ENCODE peak calls at places on chromosomes 13 and 19, in five cellular contexts. L is K562, F is H1, P is SK-N-SH, Y is GM12892. Q is an unnamed sample.

GRCh38 chr19:572891-573825 is 762 bp downstream of the BSG start:
- DNase-seq in L (no peak), F (no peak), P (peak; percentile 69), Y (no peak), Q (no peak)

GRCh38 chr19:2271516-2272103 is 10.4 kb downstream of the PEAK3 start:
- DNase-seq in L (no peak), F (no peak), P (no peak), Y (no peak), Q (no peak)

GRCh38 chr13:46211116-46211515 is 612 bp upstream of the LRRC63 start:
- DNase-seq in L (peak; percentile 15), F (no peak), P (peak; percentile 32), Y (no peak), Q (no peak)

GRCh38 chr19:32131037-32131436 is 214.4 kb upstream of the ZNF507 start:
- DNase-seq in L (no peak), F (no peak), P (no peak), Y (no peak), Q (no peak)

GRCh38 chr19:53808710-53809125 is 15.4 kb downstream of the NLRP12 start:
- DNase-seq in L (peak; percentile 1), F (no peak), P (peak; percentile 49), Y (no peak), Q (no peak)

GRCh38 chr13:114106991-114107685 is 25.3 kb downstream of the RASA3 start:
- DNase-seq in L (no peak), F (no peak), P (no peak), Y (no peak), Q (no peak)

GRCh38 chr13:79907527-79907926 is 426.6 kb downstream of the NDFIP2 start:
- DNase-seq in L (no peak), F (no peak), P (no peak), Y (no peak), Q (no peak)

GRCh38 chr13:83532809-83533208 is 349.5 kb downstream of the SLITRK1 start:
- DNase-seq in L (no peak), F (no peak), P (no peak), Y (no peak), Q (no peak)

GRCh38 chr13:102654786-102655185 is 40.1 kb downstream of the METTL21C start:
- DNase-seq in L (no peak), F (no peak), P (no peak), Y (no peak), Q (no peak)

GRCh38 chr19:41225238-41226052 is 6.4 kb downstream of the AXL start:
- DNase-seq in L (peak; percentile 86), F (peak; percentile 47), P (peak; percentile 55), Y (no peak), Q (no peak)

GRCh38 chr19:39351537-39352037 is 9.4 kb downstream of the SAMD4B start:
- DNase-seq in L (no peak), F (no peak), P (no peak), Y (peak; percentile 75), Q (peak; percentile 75)

GRCh38 chr13:51614350-51614786 is 30.1 kb downstream of the WDFY2 start:
- DNase-seq in L (no peak), F (no peak), P (peak; percentile 64), Y (peak; percentile 17), Q (no peak)

GRCh38 chr19:47309038-47309437 is 623 bp upstream of the C5AR1 start:
- DNase-seq in L (no peak), F (no peak), P (no peak), Y (no peak), Q (no peak)

GRCh38 chr19:10009714-10010224 is 535 bp downstream of the COL5A3 start:
- DNase-seq in L (no peak), F (no peak), P (no peak), Y (no peak), Q (no peak)

GRCh38 chr13:76937416-76937815 is 10.9 kb upstream of the ACOD1 start:
- DNase-seq in L (no peak), F (no peak), P (no peak), Y (no peak), Q (no peak)

GRCh38 chr13:32695602-32696250 is 109.5 kb downstream of the PDS5B start:
- DNase-seq in L (no peak), F (no peak), P (no peak), Y (no peak), Q (no peak)

GRCh38 chr13:74204606-74205312 is 70.6 kb upstream of the KLF12 start:
- DNase-seq in L (no peak), F (no peak), P (no peak), Y (no peak), Q (no peak)

GRCh38 chr19:47479701-47480503 is 4.1 kb downstream of the KPTN start:
- DNase-seq in L (peak; percentile 97), F (peak; percentile 51), P (no peak), Y (no peak), Q (no peak)

GRCh38 chr13:96229356-96229755 is 139.4 kb downstream of the HS6ST3 start:
- DNase-seq in L (peak; percentile 8), F (peak; percentile 17), P (peak; percentile 3), Y (no peak), Q (no peak)

GRCh38 chr13:76927955-76928354 is 20.4 kb upstream of the ACOD1 start:
- DNase-seq in L (no peak), F (no peak), P (no peak), Y (no peak), Q (no peak)

GRCh38 chr13:113048766-113049165 is 56.8 kb upstream of the F7 start:
- DNase-seq in L (no peak), F (no peak), P (no peak), Y (no peak), Q (no peak)

GRCh38 chr19:6803036-6803404 is 30.5 kb downstream of the VAV1 start:
- DNase-seq in L (no peak), F (no peak), P (no peak), Y (no peak), Q (no peak)

GRCh38 chr13:88051746-88052482 is 380.7 kb downstream of the SLITRK5 start:
- DNase-seq in L (no peak), F (no peak), P (no peak), Y (no peak), Q (no peak)

GRCh38 chr13:26988059-26988769 is 183.4 kb downstream of the USP12 start:
- DNase-seq in L (no peak), F (no peak), P (no peak), Y (no peak), Q (no peak)

GRCh38 chr19:35279985-35280821 is 2.1 kb upstream of the HAMP start:
- DNase-seq in L (no peak), F (no peak), P (no peak), Y (no peak), Q (no peak)

GRCh38 chr13:40565282-40566148 is 100.9 kb downstream of the FOXO1 start:
- DNase-seq in L (no peak), F (no peak), P (no peak), Y (no peak), Q (no peak)

GRCh38 chr13:48155850-48156249 is 60.9 kb upstream of the MED4 start:
- DNase-seq in L (no peak), F (no peak), P (no peak), Y (no peak), Q (no peak)

GRCh38 chr19:18362934-18363542 is 22.6 kb downstream of the PGPEP1 start:
- DNase-seq in L (no peak), F (no peak), P (no peak), Y (no peak), Q (no peak)
- TF ChIP-seq TAF1 in L (no peak), F (no peak), P (no peak), Y (no peak), Q (no peak)

GRCh38 chr19:29967623-29968022 is 25.6 kb downstream of the URI1 start:
- DNase-seq in L (no peak), F (no peak), P (no peak), Y (no peak), Q (no peak)

GRCh38 chr19:29965529-29965928 is 23.5 kb downstream of the URI1 start:
- DNase-seq in L (no peak), F (no peak), P (no peak), Y (no peak), Q (no peak)

GRCh38 chr19:29963576-29963975 is 21.5 kb downstream of the URI1 start:
- DNase-seq in L (no peak), F (no peak), P (no peak), Y (no peak), Q (no peak)

GRCh38 chr19:29964171-29964570 is 22.1 kb downstream of the URI1 start:
- DNase-seq in L (no peak), F (no peak), P (no peak), Y (no peak), Q (no peak)

DNA sequence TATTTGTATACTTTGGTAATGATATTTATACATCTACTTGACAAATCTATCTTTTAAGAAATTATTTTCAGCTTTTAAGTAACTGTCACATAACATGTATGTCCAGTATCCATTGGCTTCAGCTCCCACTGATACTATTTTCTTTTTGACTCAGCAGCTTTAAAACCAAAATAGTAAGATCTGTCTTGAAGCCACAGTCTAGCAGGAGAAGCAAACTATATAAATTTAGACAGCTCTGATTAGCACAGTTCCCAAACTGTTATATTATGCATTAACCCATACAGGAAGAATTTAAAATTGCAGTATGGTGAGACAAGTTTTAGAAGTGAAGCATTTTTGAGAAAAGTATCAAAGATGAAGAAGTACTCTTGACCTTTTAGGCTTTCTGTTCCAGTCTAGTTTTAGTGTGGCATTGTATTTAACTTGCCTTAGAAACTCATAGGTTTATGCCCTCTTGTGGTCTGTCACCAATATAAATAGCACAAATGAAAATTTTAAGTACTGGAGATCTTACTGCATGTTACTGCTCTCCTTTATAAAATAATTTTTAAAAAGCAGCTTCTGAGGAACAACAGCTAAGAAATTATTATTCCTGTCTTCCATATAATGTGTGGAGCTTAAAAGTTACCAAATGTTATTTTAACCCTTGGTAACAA is 24.7 kb downstream of the URI1 start:
- DNase-seq in L (no peak), F (no peak), P (no peak), Y (no peak), Q (no peak)
- TF ChIP-seq TAF1 in L (no peak), F (no peak), P (no peak), Y (no peak), Q (no peak)

GRCh38 chr13:33767140-33767539 is 50.8 kb upstream of the RFC3 start:
- DNase-seq in L (no peak), F (no peak), P (no peak), Y (no peak), Q (no peak)

GRCh38 chr13:33763021-33763420 is 54.9 kb upstream of the RFC3 start:
- DNase-seq in L (no peak), F (no peak), P (no peak), Y (no peak), Q (no peak)

GRCh38 chr13:33766724-33767123 is 51.2 kb upstream of the RFC3 start:
- DNase-seq in L (no peak), F (no peak), P (no peak), Y (no peak), Q (no peak)

GRCh38 chr13:33761744-33762143 is 56.2 kb upstream of the RFC3 start:
- DNase-seq in L (no peak), F (no peak), P (peak; percentile 15), Y (no peak), Q (no peak)

DNA sequence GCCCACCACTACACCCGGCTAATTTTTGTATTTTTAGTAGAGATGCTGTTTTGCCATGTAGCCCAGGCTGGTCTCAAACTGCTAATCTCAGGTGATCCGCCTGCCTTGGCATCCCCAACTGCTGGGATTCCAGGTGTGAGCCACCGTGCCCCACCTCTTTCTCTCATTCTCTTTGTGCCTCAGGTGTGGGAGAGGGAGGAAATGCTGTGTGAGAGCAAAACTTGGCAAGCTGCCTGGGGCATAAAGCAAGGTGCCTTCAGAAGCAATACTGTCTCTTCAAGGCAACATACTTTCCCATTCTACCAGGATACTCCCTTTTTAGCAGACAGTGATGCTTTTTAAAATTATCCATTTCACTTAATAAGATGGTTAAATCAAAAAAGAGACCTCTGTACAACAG is 53.2 kb upstream of the RFC3 start:
- DNase-seq in L (no peak), F (no peak), P (no peak), Y (no peak), Q (no peak)
- TF ChIP-seq TAF1 in L (no peak), F (no peak), P (no peak), Y (no peak), Q (no peak)

GRCh38 chr19:48608798-48609263 is 2.3 kb downstream of the SPACA4 start:
- DNase-seq in L (peak; percentile 69), F (no peak), P (peak; percentile 86), Y (peak; percentile 61), Q (peak; percentile 75)
- TF ChIP-seq TAF1 in L (no peak), F (no peak), P (no peak), Y (no peak), Q (no peak)

Q was measured in GM12891.